ENCODE peak calls at places on chromosomes 11 and 22, in four cellular contexts. H is psoas muscle, O is spleen, I is prostate gland. L is an unnamed sample.

GRCh38 chr11:29452131-29452530 is 564.7 kb downstream of the KCNA4 start:
- DNase-seq in O (no peak), H (no peak), I (no peak), L (no peak)

GRCh38 chr11:82085493-82085892 is 648.2 kb downstream of the FAM181B start:
- DNase-seq in H (no peak), O (no peak), I (no peak), L (no peak)

GRCh38 chr22:48693377-48694135 is 1134.1 kb downstream of the BRD1 start:
- DNase-seq in O (no peak), H (peak; percentile 45), I (no peak), L (no peak)

GRCh38 chr11:10934293-10934850 is 76.5 kb upstream of the ZBED5 start:
- DNase-seq in I (peak; percentile 28), O (no peak), H (no peak), L (no peak)

GRCh38 chr11:20909995-20910726 is 240.8 kb downstream of the NELL1 start:
- DNase-seq in O (no peak), I (no peak), H (no peak), L (no peak)

GRCh38 chr22:36770116-36770945 is 5.6 kb downstream of the IFT27 start:
- DNase-seq in O (no peak), H (no peak), I (no peak), L (peak; percentile 77)

GRCh38 chr11:73752216-73752867 is 8.5 kb downstream of the RAB6A start:
- DNase-seq in O (no peak), I (no peak), H (no peak), L (no peak)

GRCh38 chr11:30608534-30608933 is 22.4 kb upstream of the MPPED2 start:
- DNase-seq in I (no peak), O (no peak), H (no peak), L (no peak)

GRCh38 chr11:46012185-46012584 is 89.7 kb downstream of the LARGE2 start:
- DNase-seq in H (no peak), I (no peak), O (no peak), L (no peak)

GRCh38 chr11:5865826-5866225 is 8.3 kb upstream of the OR52E8 start:
- DNase-seq in H (no peak), I (no peak), O (no peak), L (no peak)

GRCh38 chr22:41543854-41544670 is at the start of gene POLR3H:
- DNase-seq in I (peak; percentile 97), O (peak; percentile 99), H (peak; percentile 99), L (peak; percentile 99)

GRCh38 chr11:9691865-9692264 is 28.0 kb downstream of the SWAP70 start:
- DNase-seq in I (no peak), O (no peak), H (no peak), L (no peak)

GRCh38 chr11:10382518-10382917 is 72.5 kb upstream of the AMPD3 start:
- DNase-seq in H (no peak), O (no peak), I (no peak), L (no peak)

GRCh38 chr11:66293777-66294625 is 2.3 kb downstream of the TMEM151A start:
- DNase-seq in H (no peak), O (no peak), I (no peak), L (no peak)

GRCh38 chr22:45968751-45969413 is 8.1 kb downstream of the WNT7B start:
- DNase-seq in H (no peak), I (no peak), O (no peak), L (no peak)

GRCh38 chr11:13042873-13043338 is 33.8 kb downstream of the RASSF10 start:
- DNase-seq in H (no peak), I (no peak), O (no peak), L (no peak)

GRCh38 chr22:46502346-46502745 is 35.1 kb downstream of the CELSR1 start:
- DNase-seq in O (no peak), I (no peak), H (no peak), L (no peak)

GRCh38 chr11:116832350-116833290 is 2.9 kb downstream of the APOC3 start:
- DNase-seq in O (peak; percentile 61), H (no peak), I (no peak), L (no peak)
- TF ChIP-seq CTCF in O (no peak), H (no peak), I (no peak), L (no peak)

GRCh38 chr11:111735262-111736116 is 30.7 kb downstream of the PPP2R1B start:
- DNase-seq in H (peak; percentile 85), I (no peak), O (peak; percentile 67), L (no peak)
- TF ChIP-seq CTCF in H (no peak), I (no peak), O (no peak), L (peak; percentile 55)

DNA sequence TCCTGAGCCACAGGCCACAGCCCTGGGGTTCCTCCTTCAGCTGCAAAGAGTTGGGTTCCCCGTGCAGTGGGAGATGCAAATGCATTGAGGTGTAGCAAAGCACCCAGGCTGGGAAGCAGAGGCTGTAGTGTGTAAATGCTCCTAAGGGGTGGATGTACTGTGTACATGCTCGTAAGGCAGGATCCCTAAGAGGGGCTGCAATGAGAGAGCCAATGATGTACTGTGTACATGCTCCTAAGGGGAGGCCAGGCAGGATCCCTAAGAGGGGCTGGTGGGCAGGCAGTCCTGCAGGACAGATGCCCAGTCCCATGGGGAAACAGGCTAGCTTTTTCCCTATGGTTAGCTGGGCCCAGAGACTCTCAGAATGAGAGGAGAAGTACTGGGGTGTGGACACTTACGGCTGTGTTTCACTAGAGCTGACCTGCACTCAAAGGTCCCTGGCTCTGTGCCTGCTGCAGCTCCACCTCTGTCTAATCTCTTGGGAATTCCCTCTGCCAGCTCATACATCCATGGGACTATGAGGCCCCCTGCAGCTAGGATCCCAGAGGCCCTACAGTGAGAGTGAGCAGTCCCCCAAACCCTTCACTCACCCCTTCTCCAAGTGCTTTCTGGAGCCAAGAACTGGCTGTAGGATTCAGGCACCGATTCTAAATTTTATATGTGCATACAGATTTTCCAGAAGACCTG is 261.9 kb upstream of the LUZP2 start:
- DNase-seq in I (no peak), O (no peak), H (no peak), L (no peak)
- TF ChIP-seq CTCF in I (no peak), O (no peak), H (no peak), L (no peak)

GRCh38 chr11:134271978-134272377 is 4.2 kb upstream of the GLB1L3 start:
- DNase-seq in H (no peak), O (no peak), I (no peak), L (no peak)

GRCh38 chr11:134267466-134267865 is 8.7 kb upstream of the GLB1L3 start:
- DNase-seq in O (no peak), I (no peak), H (no peak), L (no peak)

GRCh38 chr11:134272381-134273316 is 3.5 kb upstream of the GLB1L3 start:
- DNase-seq in O (no peak), I (no peak), H (no peak), L (no peak)

GRCh38 chr11:134267966-134268365 is 8.2 kb upstream of the GLB1L3 start:
- DNase-seq in H (no peak), O (no peak), I (no peak), L (no peak)

DNA sequence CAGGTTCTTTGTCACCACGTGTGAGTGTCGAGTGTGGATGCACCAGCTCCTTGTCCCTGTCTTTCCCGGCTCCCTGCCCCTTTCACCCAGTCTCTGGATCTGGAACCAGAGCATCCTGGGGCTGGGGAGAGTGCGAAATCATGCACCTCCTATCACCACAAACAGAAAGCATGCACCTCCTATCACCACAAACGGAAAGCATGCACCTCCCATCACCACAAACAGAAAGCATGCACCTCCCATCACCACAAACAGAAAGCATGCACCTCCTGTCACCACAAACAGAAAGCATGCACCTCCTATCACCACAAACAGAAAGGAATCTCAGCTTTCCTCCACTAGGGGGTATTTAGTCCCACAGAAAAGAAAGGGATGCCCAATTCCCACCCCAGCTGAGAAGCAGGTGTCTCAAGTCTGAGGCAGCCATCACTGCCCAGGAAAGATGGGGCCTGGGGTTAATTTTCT is 5.9 kb upstream of the GLB1L3 start:
- DNase-seq in H (no peak), O (no peak), I (no peak), L (no peak)
- TF ChIP-seq CTCF in H (no peak), O (no peak), I (no peak), L (peak; percentile 32)

DNA sequence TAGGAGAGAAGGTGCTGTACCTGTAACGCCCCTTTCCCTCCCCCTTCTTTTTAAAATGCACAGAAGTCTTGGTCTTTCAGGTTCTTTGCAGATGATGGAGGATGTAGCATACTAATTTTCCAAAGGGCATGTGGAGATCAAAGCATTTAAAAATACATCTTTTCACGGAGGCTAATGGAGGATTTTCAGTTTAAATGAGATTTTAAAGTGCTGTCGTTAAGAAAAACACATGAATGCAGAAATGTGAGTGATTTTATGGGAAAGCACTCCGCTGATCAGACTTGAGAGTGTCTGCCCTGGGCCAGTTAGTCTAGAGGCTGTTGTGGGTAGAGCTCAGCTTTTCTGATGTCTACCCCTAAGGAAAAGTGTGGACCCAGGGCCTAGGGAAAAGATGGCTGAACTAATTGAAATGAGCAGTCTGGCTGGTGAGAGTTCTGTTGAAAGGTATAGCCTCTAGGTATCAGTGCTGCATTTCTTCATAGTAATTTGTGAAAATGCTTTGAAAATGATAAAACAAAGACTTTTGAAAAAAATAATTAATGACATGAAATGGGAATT is 2.5 kb downstream of the AMOTL1 start:
- DNase-seq in I (no peak), O (no peak), H (no peak), L (no peak)
- TF ChIP-seq CTCF in I (no peak), O (no peak), H (no peak), L (no peak)

GRCh38 chr11:118212781-118213565 is 11.8 kb downstream of the JAML start:
- DNase-seq in I (no peak), O (no peak), H (no peak), L (no peak)
- TF ChIP-seq CTCF in I (no peak), O (no peak), H (no peak), L (no peak)

DNA sequence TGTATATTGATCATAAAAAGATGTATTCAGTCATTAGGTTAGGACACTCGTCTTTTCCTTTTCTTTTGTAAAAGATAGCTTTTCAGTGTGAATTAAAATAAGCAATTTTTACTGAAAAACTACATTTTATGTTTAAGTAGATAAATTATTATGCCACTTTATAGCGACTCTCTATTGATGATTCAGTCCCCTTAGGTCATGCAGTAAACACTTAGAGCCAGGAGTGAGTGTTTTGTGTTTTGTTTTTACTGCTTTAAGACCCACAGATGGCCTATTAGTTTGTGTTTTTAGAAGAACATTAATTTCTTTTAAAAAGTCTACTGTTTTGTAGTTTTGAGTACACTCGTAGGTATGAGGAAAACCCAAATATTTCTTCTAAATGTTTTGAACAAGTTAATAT is 86.6 kb downstream of the YAP1 start:
- DNase-seq in H (no peak), O (no peak), I (no peak), L (no peak)
- TF ChIP-seq CTCF in H (no peak), O (no peak), I (no peak), L (no peak)

DNA sequence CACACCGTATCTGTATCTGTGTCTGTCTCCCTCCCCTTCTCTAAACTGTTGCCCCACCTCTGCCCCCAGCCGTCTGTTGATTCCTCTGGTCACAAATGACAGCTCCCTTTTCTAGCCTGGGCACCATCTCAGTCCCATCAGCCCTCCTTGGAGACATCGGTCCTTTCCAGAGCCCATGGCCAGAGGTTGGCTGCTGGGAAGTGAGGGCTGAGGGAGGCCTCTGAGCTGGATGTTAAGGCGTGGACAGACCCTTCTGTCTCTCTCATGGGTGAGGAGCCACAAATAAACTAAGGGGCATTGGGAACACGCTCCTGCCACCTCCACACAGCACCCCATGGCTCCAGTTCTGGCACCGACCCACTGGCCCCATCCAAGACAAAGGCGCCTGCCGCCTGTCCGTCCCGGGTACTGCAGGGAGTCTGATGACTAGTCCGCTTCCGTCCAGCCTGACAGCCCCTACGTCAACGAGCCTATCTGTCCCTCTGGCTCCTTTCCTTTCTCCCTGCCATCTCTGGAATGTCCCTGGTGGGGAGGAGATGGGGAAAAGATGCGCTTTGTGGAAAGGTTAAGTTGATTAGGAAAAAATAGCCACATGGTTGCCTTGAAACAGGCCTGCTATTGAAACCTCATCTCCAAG is 10.5 kb downstream of the PDGFB start:
- DNase-seq in O (no peak), I (no peak), H (peak; percentile 90), L (no peak)
- TF ChIP-seq CTCF in O (peak; percentile 35), I (no peak), H (peak; percentile 19), L (peak; percentile 45)

L was measured in chondrocyte.